ENCODE peak calls at places on chromosomes 2 and 18, in six cellular contexts. One of them, this sample, is unnamed.

GRCh38 chr2:110146183-110146944 is 30.7 kb upstream of the MALL start:
- DNase-seq in mammary epithelial cell: no peak
- DNase-seq in HCT116: no peak
- DNase-seq in hepatocyte: no peak
- DNase-seq in DND-41: no peak
- DNase-seq in endothelial cell of umbilical vein: no peak
- DNase-seq in this sample: no peak

GRCh38 chr18:24234850-24235418 is 96.1 kb downstream of the CABYR start:
- DNase-seq in mammary epithelial cell: no peak
- DNase-seq in hepatocyte: peak; percentile 8
- DNase-seq in endothelial cell of umbilical vein: no peak
- DNase-seq in DND-41: no peak
- DNase-seq in HCT116: no peak
- DNase-seq in this sample: no peak

GRCh38 chr2:149885468-149885867 is 297.9 kb upstream of the MMADHC start:
- DNase-seq in HCT116: no peak
- DNase-seq in hepatocyte: no peak
- DNase-seq in endothelial cell of umbilical vein: no peak
- DNase-seq in mammary epithelial cell: peak; percentile 65
- DNase-seq in DND-41: no peak
- DNase-seq in this sample: no peak

GRCh38 chr2:7011376-7012083 is 94.3 kb downstream of the RNF144A start:
- DNase-seq in mammary epithelial cell: peak; percentile 6
- DNase-seq in hepatocyte: no peak
- DNase-seq in endothelial cell of umbilical vein: no peak
- DNase-seq in HCT116: no peak
- DNase-seq in DND-41: no peak
- DNase-seq in this sample: no peak

GRCh38 chr2:172404824-172405223 is 22.6 kb upstream of the ITGA6 start:
- DNase-seq in HCT116: no peak
- DNase-seq in hepatocyte: no peak
- DNase-seq in DND-41: no peak
- DNase-seq in endothelial cell of umbilical vein: peak; percentile 78
- DNase-seq in mammary epithelial cell: peak; percentile 82
- DNase-seq in this sample: no peak

GRCh38 chr2:227388537-227389011 is 825 bp upstream of the SCYGR1 start:
- DNase-seq in hepatocyte: no peak
- DNase-seq in endothelial cell of umbilical vein: no peak
- DNase-seq in DND-41: no peak
- DNase-seq in HCT116: no peak
- DNase-seq in mammary epithelial cell: peak; percentile 98
- DNase-seq in this sample: no peak

GRCh38 chr18:711693-712400 is 583 bp downstream of the ENOSF1 start:
- DNase-seq in endothelial cell of umbilical vein: peak; percentile 77
- DNase-seq in mammary epithelial cell: peak; percentile 77
- DNase-seq in HCT116: peak; percentile 57
- DNase-seq in DND-41: peak; percentile 62
- DNase-seq in hepatocyte: peak; percentile 87
- DNase-seq in this sample: peak; percentile 68

GRCh38 chr2:159146930-159147666 is 139.4 kb downstream of the WDSUB1 start:
- DNase-seq in hepatocyte: no peak
- DNase-seq in HCT116: peak; percentile 23
- DNase-seq in mammary epithelial cell: no peak
- DNase-seq in endothelial cell of umbilical vein: peak; percentile 72
- DNase-seq in DND-41: no peak
- DNase-seq in this sample: no peak

GRCh38 chr2:44087037-44087713 is 81.5 kb upstream of the PPM1B start:
- DNase-seq in hepatocyte: peak; percentile 92
- DNase-seq in endothelial cell of umbilical vein: peak; percentile 85
- DNase-seq in HCT116: peak; percentile 68
- DNase-seq in mammary epithelial cell: peak; percentile 56
- DNase-seq in DND-41: peak; percentile 79
- DNase-seq in this sample: peak; percentile 86

GRCh38 chr2:102001767-102002142 is 10.0 kb downstream of the IL1R2 start:
- DNase-seq in endothelial cell of umbilical vein: no peak
- DNase-seq in mammary epithelial cell: peak; percentile 89
- DNase-seq in DND-41: no peak
- DNase-seq in hepatocyte: no peak
- DNase-seq in HCT116: no peak
- DNase-seq in this sample: no peak

GRCh38 chr18:45802814-45803492 is 22.5 kb upstream of the SIGLEC15 start:
- DNase-seq in DND-41: no peak
- DNase-seq in mammary epithelial cell: peak; percentile 96
- DNase-seq in endothelial cell of umbilical vein: peak; percentile 94
- DNase-seq in hepatocyte: peak; percentile 78
- DNase-seq in HCT116: peak; percentile 93
- DNase-seq in this sample: no peak

GRCh38 chr18:77407733-77408132 is 158.1 kb downstream of the GALR1 start:
- DNase-seq in mammary epithelial cell: no peak
- DNase-seq in DND-41: no peak
- DNase-seq in hepatocyte: no peak
- DNase-seq in endothelial cell of umbilical vein: no peak
- DNase-seq in HCT116: no peak
- DNase-seq in this sample: no peak

GRCh38 chr2:240452471-240453256 is 17.2 kb downstream of the GPC1 start:
- DNase-seq in mammary epithelial cell: peak; percentile 39
- DNase-seq in hepatocyte: peak; percentile 84
- DNase-seq in endothelial cell of umbilical vein: peak; percentile 11
- DNase-seq in DND-41: no peak
- DNase-seq in HCT116: no peak
- DNase-seq in this sample: no peak

GRCh38 chr2:120559401-120559800 is 176.3 kb upstream of the GLI2 start:
- DNase-seq in mammary epithelial cell: peak; percentile 90
- DNase-seq in DND-41: no peak
- DNase-seq in hepatocyte: peak; percentile 65
- DNase-seq in endothelial cell of umbilical vein: no peak
- DNase-seq in HCT116: no peak
- DNase-seq in this sample: no peak

GRCh38 chr18:9055185-9055584 is 47.3 kb upstream of the NDUFV2 start:
- DNase-seq in endothelial cell of umbilical vein: peak; percentile 81
- DNase-seq in HCT116: peak; percentile 40
- DNase-seq in DND-41: no peak
- DNase-seq in hepatocyte: no peak
- DNase-seq in mammary epithelial cell: peak; percentile 85
- DNase-seq in this sample: no peak
- TF ChIP-seq CTCF in endothelial cell of umbilical vein: no peak
- TF ChIP-seq CTCF in HCT116: peak; percentile 49
- TF ChIP-seq CTCF in DND-41: peak; percentile 10
- TF ChIP-seq CTCF in hepatocyte: peak; percentile 22
- TF ChIP-seq CTCF in mammary epithelial cell: peak; percentile 29
- TF ChIP-seq CTCF in this sample: peak; percentile 78

GRCh38 chr18:59374112-59374511 is 15.0 kb upstream of the LMAN1 start:
- DNase-seq in endothelial cell of umbilical vein: no peak
- DNase-seq in mammary epithelial cell: no peak
- DNase-seq in HCT116: no peak
- DNase-seq in DND-41: no peak
- DNase-seq in hepatocyte: no peak
- DNase-seq in this sample: no peak
- H3K27ac ChIP-seq in endothelial cell of umbilical vein: no peak overlapping the region
- H3K27ac ChIP-seq in mammary epithelial cell: no peak overlapping the region
- H3K27ac ChIP-seq in HCT116: no peak overlapping the region
- H3K27ac ChIP-seq in DND-41: no peak overlapping the region
- H3K27ac ChIP-seq in hepatocyte: no peak overlapping the region
- H3K27ac ChIP-seq in this sample: no peak overlapping the region

DNA sequence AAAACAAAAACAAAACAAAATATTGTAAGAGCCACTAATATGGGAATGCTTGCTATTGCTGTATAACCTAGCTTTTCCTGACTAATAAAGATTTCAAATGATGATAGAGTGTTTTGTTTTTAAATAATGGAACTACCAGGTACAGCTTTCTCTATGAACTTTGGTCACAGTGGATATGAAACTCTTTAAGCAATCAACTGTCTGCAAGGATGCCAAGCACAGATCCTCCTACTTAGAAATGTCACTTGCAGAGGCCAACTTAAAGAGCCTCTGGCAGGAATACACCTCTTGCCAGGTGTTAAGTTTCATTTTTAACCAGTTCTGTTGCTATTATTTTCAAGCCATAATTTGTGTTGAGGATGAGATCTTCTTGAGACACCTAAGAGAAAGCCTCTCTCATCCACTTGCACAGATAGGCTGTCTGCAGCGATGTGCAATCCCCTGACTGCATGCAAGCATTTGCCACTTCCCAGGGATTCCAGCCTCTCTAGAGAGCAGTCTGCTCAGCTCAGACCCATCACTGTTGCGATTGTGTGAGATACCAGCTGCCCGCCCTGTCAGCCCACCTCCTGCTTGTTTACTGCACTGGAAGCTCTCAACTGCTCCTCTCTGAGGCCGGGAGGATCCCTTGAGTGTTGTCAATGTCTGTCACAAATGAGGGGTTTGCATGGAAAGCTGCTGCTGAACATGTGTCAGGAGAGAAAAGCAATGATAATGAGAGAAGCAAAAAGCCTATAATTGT is 86.1 kb upstream of the SCG2 start:
- DNase-seq in mammary epithelial cell: no peak
- DNase-seq in HCT116: no peak
- DNase-seq in endothelial cell of umbilical vein: no peak
- DNase-seq in DND-41: no peak
- DNase-seq in hepatocyte: peak; percentile 15
- DNase-seq in this sample: no peak
- H2AFZ ChIP-seq in mammary epithelial cell: peak overlapping the region; percentile 77
- H2AFZ ChIP-seq in HCT116: no peak overlapping the region
- H2AFZ ChIP-seq in endothelial cell of umbilical vein: no peak overlapping the region
- H2AFZ ChIP-seq in DND-41: no peak overlapping the region
- H2AFZ ChIP-seq in hepatocyte: no peak overlapping the region
- H2AFZ ChIP-seq in this sample: no peak overlapping the region

DNA sequence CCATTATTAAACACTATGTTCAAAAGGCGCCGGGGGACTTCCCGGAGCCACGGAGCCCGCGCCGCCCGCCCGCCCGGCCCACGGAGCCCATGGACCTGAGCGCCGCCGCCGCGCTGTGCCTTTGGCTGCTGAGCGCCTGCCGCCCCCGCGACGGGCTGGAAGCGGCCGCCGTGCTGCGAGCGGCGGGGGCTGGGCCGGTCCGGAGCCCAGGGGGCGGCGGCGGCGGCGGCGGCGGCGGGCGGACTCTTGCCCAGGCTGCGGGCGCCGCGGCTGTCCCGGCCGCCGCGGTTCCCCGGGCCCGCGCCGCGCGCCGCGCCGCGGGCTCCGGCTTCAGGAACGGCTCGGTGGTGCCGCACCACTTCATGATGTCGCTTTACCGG is 197 bp downstream of the GDF7 start:
- DNase-seq in mammary epithelial cell: no peak
- DNase-seq in endothelial cell of umbilical vein: no peak
- DNase-seq in HCT116: no peak
- DNase-seq in DND-41: no peak
- DNase-seq in hepatocyte: no peak
- DNase-seq in this sample: no peak
- TF ChIP-seq CTCF in mammary epithelial cell: no peak
- TF ChIP-seq CTCF in endothelial cell of umbilical vein: no peak
- TF ChIP-seq CTCF in HCT116: no peak
- TF ChIP-seq CTCF in DND-41: no peak
- TF ChIP-seq CTCF in hepatocyte: no peak
- TF ChIP-seq CTCF in this sample: no peak

GRCh38 chr18:57784816-57785144 is 18.3 kb downstream of the ATP8B1 start:
- DNase-seq in DND-41: no peak
- DNase-seq in mammary epithelial cell: no peak
- DNase-seq in hepatocyte: no peak
- DNase-seq in HCT116: no peak
- DNase-seq in endothelial cell of umbilical vein: no peak
- DNase-seq in this sample: no peak

GRCh38 chr18:57789759-57790158 is 13.4 kb downstream of the ATP8B1 start:
- DNase-seq in endothelial cell of umbilical vein: no peak
- DNase-seq in hepatocyte: no peak
- DNase-seq in mammary epithelial cell: no peak
- DNase-seq in HCT116: no peak
- DNase-seq in DND-41: no peak
- DNase-seq in this sample: no peak

GRCh38 chr18:57786038-57786437 is 17.1 kb downstream of the ATP8B1 start:
- DNase-seq in mammary epithelial cell: no peak
- DNase-seq in DND-41: no peak
- DNase-seq in endothelial cell of umbilical vein: no peak
- DNase-seq in HCT116: no peak
- DNase-seq in hepatocyte: no peak
- DNase-seq in this sample: no peak

GRCh38 chr18:57789105-57789504 is 14.0 kb downstream of the ATP8B1 start:
- DNase-seq in endothelial cell of umbilical vein: no peak
- DNase-seq in hepatocyte: no peak
- DNase-seq in HCT116: peak; percentile 75
- DNase-seq in mammary epithelial cell: peak; percentile 37
- DNase-seq in DND-41: no peak
- DNase-seq in this sample: no peak

GRCh38 chr18:57787068-57787682 is 15.9 kb downstream of the ATP8B1 start:
- DNase-seq in HCT116: no peak
- DNase-seq in hepatocyte: no peak
- DNase-seq in DND-41: no peak
- DNase-seq in endothelial cell of umbilical vein: peak; percentile 63
- DNase-seq in mammary epithelial cell: no peak
- DNase-seq in this sample: no peak
- H3K27ac ChIP-seq in HCT116: peak overlapping the region; percentile 77
- H3K27ac ChIP-seq in hepatocyte: peak overlapping the region; percentile 48
- H3K27ac ChIP-seq in DND-41: no peak overlapping the region
- H3K27ac ChIP-seq in endothelial cell of umbilical vein: peak overlapping the region; percentile 26
- H3K27ac ChIP-seq in mammary epithelial cell: no peak overlapping the region
- H3K27ac ChIP-seq in this sample: no peak overlapping the region

GRCh38 chr2:18723219-18723618 is 133.8 kb upstream of the NT5C1B start:
- DNase-seq in HCT116: no peak
- DNase-seq in endothelial cell of umbilical vein: no peak
- DNase-seq in DND-41: no peak
- DNase-seq in hepatocyte: no peak
- DNase-seq in mammary epithelial cell: no peak
- DNase-seq in this sample: no peak
- H2AFZ ChIP-seq in HCT116: no peak overlapping the region
- H2AFZ ChIP-seq in endothelial cell of umbilical vein: no peak overlapping the region
- H2AFZ ChIP-seq in DND-41: no peak overlapping the region
- H2AFZ ChIP-seq in hepatocyte: no peak overlapping the region
- H2AFZ ChIP-seq in mammary epithelial cell: no peak overlapping the region
- H2AFZ ChIP-seq in this sample: no peak overlapping the region

DNA sequence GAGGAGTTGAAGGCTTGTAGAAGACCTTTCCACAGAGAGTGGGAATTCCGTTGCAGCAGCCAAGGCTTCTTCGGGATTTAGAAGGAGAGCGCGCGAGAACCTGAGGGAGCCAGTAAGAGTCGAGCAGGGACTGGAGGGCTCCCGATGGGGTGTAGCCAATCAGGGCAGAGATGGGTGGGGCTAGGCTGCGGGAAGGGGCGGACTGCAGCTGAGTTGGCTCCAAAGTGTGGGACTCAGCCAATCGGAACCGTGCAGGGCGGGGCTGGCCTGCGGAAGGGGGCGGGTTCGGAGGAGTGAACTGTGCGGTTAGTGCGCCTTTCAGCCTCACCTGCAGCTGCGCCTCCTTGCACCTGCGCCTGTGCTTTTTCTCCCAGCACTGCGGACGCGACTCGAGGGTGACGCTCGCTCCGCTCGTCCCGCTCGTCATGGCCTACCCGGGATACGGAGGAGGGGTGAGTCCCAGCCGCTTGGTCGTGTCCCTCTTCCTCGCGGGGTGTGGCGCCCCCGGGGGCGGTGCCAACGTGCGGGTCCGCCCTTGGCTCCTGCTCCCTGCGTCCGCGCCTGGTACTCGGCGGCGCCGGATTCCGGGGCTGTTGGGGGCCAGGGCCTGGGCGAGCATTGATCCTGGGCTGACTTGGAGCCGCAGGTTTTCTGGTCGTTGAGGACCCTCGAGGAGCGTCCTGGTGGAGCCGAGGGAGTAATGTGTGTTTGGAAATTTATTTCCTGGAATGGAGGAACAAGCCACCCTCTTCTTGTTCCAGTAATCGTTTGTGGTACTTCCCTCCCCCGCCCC is at the start of gene GCA:
- DNase-seq in mammary epithelial cell: peak; percentile 96
- DNase-seq in HCT116: peak; percentile 93
- DNase-seq in endothelial cell of umbilical vein: peak; percentile 98
- DNase-seq in hepatocyte: peak; percentile 97
- DNase-seq in DND-41: peak; percentile 91
- DNase-seq in this sample: peak; percentile 95
- TF ChIP-seq CTCF in mammary epithelial cell: no peak
- TF ChIP-seq CTCF in HCT116: no peak
- TF ChIP-seq CTCF in endothelial cell of umbilical vein: peak; percentile 3
- TF ChIP-seq CTCF in hepatocyte: no peak
- TF ChIP-seq CTCF in DND-41: no peak
- TF ChIP-seq CTCF in this sample: no peak

This sample was measured in OCI-LY7.